ENCODE peak calls at places on chromosomes 3 and 15, in four cellular contexts. One of them, this sample, is unnamed. For H3K4me1, the result is how much of the 10 kb centered on the place peaks cover.

GRCh38 chr15:67827561-67828378 is 2.5 kb downstream of the SKOR1 start:
- DNase-seq in mesendoderm: no peak
- DNase-seq in neuronal stem cell: no peak
- DNase-seq in mesenchymal stem cell: no peak
- DNase-seq in this sample: no peak

GRCh38 chr15:89399390-89400120 is 64.9 kb upstream of the POLG start:
- DNase-seq in mesendoderm: no peak
- DNase-seq in neuronal stem cell: no peak
- DNase-seq in mesenchymal stem cell: no peak
- DNase-seq in this sample: no peak

GRCh38 chr15:89243046-89243690 is 611 bp upstream of the FANCI start:
- DNase-seq in neuronal stem cell: no peak
- DNase-seq in mesendoderm: no peak
- DNase-seq in mesenchymal stem cell: no peak
- DNase-seq in this sample: peak

GRCh38 chr3:42698911-42699230 is 3.7 kb downstream of the HHATL start:
- DNase-seq in neuronal stem cell: no peak
- DNase-seq in mesendoderm: no peak
- DNase-seq in mesenchymal stem cell: no peak
- DNase-seq in this sample: no peak

GRCh38 chr3:110738531-110738930 is 333.1 kb upstream of the NECTIN3 start:
- DNase-seq in neuronal stem cell: no peak
- DNase-seq in mesenchymal stem cell: peak
- DNase-seq in mesendoderm: no peak
- DNase-seq in this sample: peak

GRCh38 chr15:24223739-24224138 is 451.8 kb upstream of the NPAP1 start:
- DNase-seq in mesendoderm: no peak
- DNase-seq in mesenchymal stem cell: no peak
- DNase-seq in neuronal stem cell: no peak
- DNase-seq in this sample: no peak

GRCh38 chr15:83365370-83365938 is 81.0 kb upstream of the BNC1 start:
- DNase-seq in mesenchymal stem cell: peak
- DNase-seq in neuronal stem cell: no peak
- DNase-seq in mesendoderm: peak
- DNase-seq in this sample: peak

GRCh38 chr15:73697033-73697467 is 12.9 kb downstream of the CD276 start:
- DNase-seq in neuronal stem cell: no peak
- DNase-seq in mesendoderm: peak
- DNase-seq in mesenchymal stem cell: peak
- DNase-seq in this sample: peak

GRCh38 chr3:42612928-42613327 is 12.4 kb downstream of the NKTR start:
- DNase-seq in mesenchymal stem cell: no peak
- DNase-seq in neuronal stem cell: no peak
- DNase-seq in mesendoderm: no peak
- DNase-seq in this sample: no peak

GRCh38 chr3:185701891-185702563 is 115.9 kb downstream of the SENP2 start:
- DNase-seq in mesendoderm: peak
- DNase-seq in mesenchymal stem cell: no peak
- DNase-seq in neuronal stem cell: no peak
- DNase-seq in this sample: no peak

GRCh38 chr3:179898024-179898423 is 138.7 kb downstream of the PEX5L start:
- DNase-seq in mesenchymal stem cell: peak
- DNase-seq in neuronal stem cell: peak
- DNase-seq in mesendoderm: peak
- DNase-seq in this sample: peak

GRCh38 chr3:49173116-49173791 is 1.9 kb downstream of the KLHDC8B start:
- DNase-seq in mesendoderm: peak
- DNase-seq in mesenchymal stem cell: peak
- DNase-seq in neuronal stem cell: peak
- DNase-seq in this sample: no peak

GRCh38 chr15:62403164-62403809 is 238.2 kb upstream of the C2CD4B start:
- DNase-seq in mesenchymal stem cell: peak
- DNase-seq in neuronal stem cell: no peak
- DNase-seq in mesendoderm: no peak
- DNase-seq in this sample: peak

GRCh38 chr3:129533406-129533805 is 5.0 kb downstream of the RHO start:
- DNase-seq in mesenchymal stem cell: no peak
- DNase-seq in mesendoderm: no peak
- DNase-seq in neuronal stem cell: no peak
- DNase-seq in this sample: no peak

GRCh38 chr3:31895471-31895870 is 85.6 kb downstream of the OSBPL10 start:
- DNase-seq in mesendoderm: no peak
- DNase-seq in neuronal stem cell: no peak
- DNase-seq in mesenchymal stem cell: peak
- DNase-seq in this sample: peak

GRCh38 chr3:118641608-118642007 is 393.0 kb downstream of the IGSF11 start:
- DNase-seq in neuronal stem cell: peak
- DNase-seq in mesendoderm: peak
- DNase-seq in mesenchymal stem cell: no peak
- DNase-seq in this sample: no peak

GRCh38 chr3:146161725-146162047 is 702 bp upstream of the PLOD2 start:
- DNase-seq in mesendoderm: peak
- DNase-seq in mesenchymal stem cell: peak
- DNase-seq in neuronal stem cell: no peak
- DNase-seq in this sample: peak

DNA sequence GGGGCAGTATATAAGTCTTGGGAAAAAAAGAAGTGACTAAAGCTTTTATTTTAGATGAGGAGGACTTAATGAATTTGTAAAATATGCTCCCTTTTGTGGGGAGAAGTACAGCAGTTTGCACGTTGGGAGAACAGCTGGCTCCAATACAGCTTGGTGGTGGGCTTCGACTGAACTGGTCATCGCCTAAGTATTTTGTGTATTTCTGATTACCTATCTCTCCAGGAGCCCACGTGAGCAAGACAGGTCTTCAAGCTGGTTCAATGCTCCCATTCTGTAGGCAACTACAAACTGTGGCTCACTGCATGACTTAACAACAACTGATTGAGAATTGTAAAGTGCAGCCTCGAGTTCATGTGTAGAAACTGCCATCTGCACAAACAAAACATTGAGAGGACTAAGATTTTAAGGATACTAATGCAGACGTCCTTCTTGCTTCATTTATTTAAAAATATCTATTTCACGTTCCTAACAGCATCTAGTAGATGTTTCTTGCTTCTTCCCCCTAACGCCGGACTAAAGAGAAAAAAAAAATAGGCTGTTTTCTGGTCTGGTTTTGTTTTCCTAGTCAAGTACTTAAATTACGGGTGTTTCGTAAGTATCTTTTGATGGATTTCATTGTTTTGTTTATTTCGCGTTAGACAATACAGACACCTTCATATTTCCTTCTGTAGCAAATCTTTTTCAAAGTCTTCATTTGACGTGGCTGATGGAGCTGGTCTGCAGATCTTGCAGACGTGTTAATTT is 1.4 kb upstream of the GREM1 start:
- DNase-seq in neuronal stem cell: no peak
- DNase-seq in mesenchymal stem cell: no peak
- DNase-seq in mesendoderm: peak
- DNase-seq in this sample: no peak
- H3K4me3 ChIP-seq in neuronal stem cell: no peak
- H3K4me3 ChIP-seq in mesenchymal stem cell: no peak
- H3K4me3 ChIP-seq in mesendoderm: no peak
- H3K4me3 ChIP-seq in this sample: no peak

GRCh38 chr3:126916546-126916945 is 66.4 kb upstream of the PLXNA1 start:
- DNase-seq in mesendoderm: no peak
- DNase-seq in mesenchymal stem cell: no peak
- DNase-seq in neuronal stem cell: no peak
- DNase-seq in this sample: no peak
- H3K4me1 ChIP-seq in mesendoderm: under half
- H3K4me1 ChIP-seq in mesenchymal stem cell: under half
- H3K4me1 ChIP-seq in neuronal stem cell: under half
- H3K4me1 ChIP-seq in this sample: under half

GRCh38 chr3:197611255-197611654 is 55.5 kb upstream of the BDH1 start:
- DNase-seq in mesendoderm: no peak
- DNase-seq in mesenchymal stem cell: no peak
- DNase-seq in neuronal stem cell: no peak
- DNase-seq in this sample: no peak
- H3K9ac ChIP-seq in mesendoderm: no peak
- H3K9ac ChIP-seq in mesenchymal stem cell: no peak
- H3K9ac ChIP-seq in neuronal stem cell: no peak
- H3K9ac ChIP-seq in this sample: no peak

GRCh38 chr3:143245692-143246091 is 126.1 kb downstream of the CHST2 start:
- DNase-seq in neuronal stem cell: no peak
- DNase-seq in mesendoderm: no peak
- DNase-seq in mesenchymal stem cell: no peak
- DNase-seq in this sample: no peak

GRCh38 chr3:143242691-143243090 is 123.1 kb downstream of the CHST2 start:
- DNase-seq in neuronal stem cell: no peak
- DNase-seq in mesenchymal stem cell: no peak
- DNase-seq in mesendoderm: no peak
- DNase-seq in this sample: no peak

GRCh38 chr3:143242101-143242500 is 122.5 kb downstream of the CHST2 start:
- DNase-seq in mesendoderm: no peak
- DNase-seq in mesenchymal stem cell: peak
- DNase-seq in neuronal stem cell: no peak
- DNase-seq in this sample: peak

GRCh38 chr3:143243686-143244085 is 124.1 kb downstream of the CHST2 start:
- DNase-seq in mesenchymal stem cell: no peak
- DNase-seq in mesendoderm: no peak
- DNase-seq in neuronal stem cell: no peak
- DNase-seq in this sample: no peak

GRCh38 chr3:143244516-143245063 is 125.0 kb downstream of the CHST2 start:
- DNase-seq in mesenchymal stem cell: no peak
- DNase-seq in neuronal stem cell: no peak
- DNase-seq in mesendoderm: no peak
- DNase-seq in this sample: no peak
- H3K4me3 ChIP-seq in mesenchymal stem cell: no peak
- H3K4me3 ChIP-seq in neuronal stem cell: no peak
- H3K4me3 ChIP-seq in mesendoderm: no peak
- H3K4me3 ChIP-seq in this sample: no peak

GRCh38 chr15:92614301-92614700 is 41.3 kb downstream of the FAM174B start:
- DNase-seq in neuronal stem cell: no peak
- DNase-seq in mesenchymal stem cell: no peak
- DNase-seq in mesendoderm: no peak
- DNase-seq in this sample: no peak
- H3K4me1 ChIP-seq in neuronal stem cell: under half
- H3K4me1 ChIP-seq in mesenchymal stem cell: under half
- H3K4me1 ChIP-seq in mesendoderm: under half
- H3K4me1 ChIP-seq in this sample: under half